ENCODE peak calls at places on chromosome 6, in six cellular contexts. J, S, Z, T, B and O are unnamed samples. For H3K4me1 and H3K36me3, the result is how much of the 10 kb centered on the place peaks cover.

GRCh38 chr6:35496036-35496850 is 636 bp downstream of the TEAD3 start:
- DNase-seq in T (no peak), J (no peak), S (no peak), Z (peak), B (peak), O (no peak)

GRCh38 chr6:170451762-170452651 is 101.1 kb downstream of the PSMB1 start:
- DNase-seq in B (no peak), J (no peak), T (no peak), S (no peak), Z (no peak), O (no peak)

GRCh38 chr6:147604373-147604772 is 95.9 kb downstream of the SAMD5 start:
- DNase-seq in Z (no peak), T (no peak), S (no peak), B (no peak), J (no peak), O (no peak)

GRCh38 chr6:14743465-14744211 is 502.2 kb upstream of the JARID2 start:
- DNase-seq in T (no peak), B (no peak), S (no peak), Z (no peak), J (no peak), O (peak)

GRCh38 chr6:63649269-63649668 is 13.7 kb downstream of the PHF3 start:
- DNase-seq in S (no peak), Z (no peak), T (no peak), B (no peak), J (no peak), O (no peak)

GRCh38 chr6:11251553-11252358 is 19.3 kb upstream of the NEDD9 start:
- DNase-seq in S (no peak), T (no peak), J (no peak), B (no peak), Z (no peak), O (peak)

GRCh38 chr6:43974643-43975235 is 152.5 kb downstream of the MRPL14 start:
- DNase-seq in J (no peak), T (no peak), S (no peak), B (no peak), Z (no peak), O (no peak)

GRCh38 chr6:111439169-111439568 is 43.8 kb downstream of the REV3L start:
- DNase-seq in B (no peak), J (no peak), T (no peak), S (no peak), Z (no peak), O (no peak)

GRCh38 chr6:25138697-25139051 is 140.5 kb upstream of the CARMIL1 start:
- DNase-seq in T (no peak), J (no peak), Z (no peak), B (no peak), S (peak), O (no peak)

GRCh38 chr6:98487612-98488011 is 346.8 kb upstream of the POU3F2 start:
- DNase-seq in Z (peak), B (no peak), T (no peak), S (no peak), J (no peak), O (no peak)

GRCh38 chr6:34084591-34085280 is 61.2 kb downstream of the GRM4 start:
- DNase-seq in Z (no peak), J (no peak), T (no peak), S (no peak), B (no peak), O (no peak)

GRCh38 chr6:109059591-109060021 is 35.0 kb downstream of the SESN1 start:
- DNase-seq in B (no peak), Z (no peak), T (no peak), S (peak), J (no peak), O (no peak)

GRCh38 chr6:5866547-5867051 is 140.1 kb downstream of the NRN1 start:
- DNase-seq in J (no peak), T (no peak), Z (no peak), B (no peak), S (peak), O (no peak)

GRCh38 chr6:113645576-113645970 is 211.6 kb upstream of the MARCKS start:
- DNase-seq in S (no peak), B (peak), T (no peak), Z (no peak), J (no peak), O (no peak)

GRCh38 chr6:111061493-111061892 is 25.8 kb upstream of the SLC16A10 start:
- DNase-seq in Z (no peak), S (no peak), T (no peak), J (no peak), B (no peak), O (no peak)

GRCh38 chr6:6191476-6191875 is 129.0 kb downstream of the F13A1 start:
- DNase-seq in Z (peak), T (no peak), B (no peak), J (no peak), S (peak), O (no peak)

GRCh38 chr6:97294451-97294850 is 11.4 kb upstream of the MMS22L start:
- DNase-seq in S (no peak), J (no peak), Z (no peak), B (no peak), T (peak), O (no peak)

GRCh38 chr6:130366011-130366963 is at the start of gene TMEM200A:
- DNase-seq in T (no peak), S (no peak), J (peak), B (peak), Z (peak), O (no peak)

GRCh38 chr6:167702241-167702827 is 124.4 kb upstream of the AFDN start:
- DNase-seq in Z (no peak), B (no peak), J (no peak), T (no peak), S (no peak), O (no peak)

GRCh38 chr6:165616116-165616515 is 46.9 kb downstream of the PDE10A start:
- DNase-seq in B (no peak), T (no peak), J (no peak), Z (no peak), S (no peak), O (no peak)

GRCh38 chr6:7721654-7722053 is 4.2 kb upstream of the BMP6 start:
- DNase-seq in S (peak), T (no peak), J (no peak), B (no peak), Z (no peak), O (no peak)

GRCh38 chr6:36327226-36328009 is 9.3 kb downstream of the BNIP5 start:
- DNase-seq in S (no peak), J (no peak), T (no peak), B (no peak), Z (no peak), O (no peak)

GRCh38 chr6:54802775-54803631 is 43.6 kb upstream of the FAM83B start:
- DNase-seq in J (no peak), T (no peak), S (no peak), B (no peak), Z (no peak), O (no peak)

GRCh38 chr6:19333936-19334335 is 503.2 kb upstream of the ID4 start:
- DNase-seq in J (no peak), S (no peak), T (no peak), B (no peak), Z (no peak), O (no peak)
- H3K4me1 ChIP-seq in J (under half), S (under half), T (under half), B (under half), Z (under half), O (under half)

GRCh38 chr6:42359021-42359420 is 92.7 kb downstream of the TRERF1 start:
- DNase-seq in J (no peak), S (no peak), B (no peak), Z (no peak), T (no peak), O (no peak)

GRCh38 chr6:42352856-42353564 is 98.7 kb downstream of the TRERF1 start:
- DNase-seq in J (no peak), Z (no peak), S (no peak), B (no peak), T (no peak), O (no peak)

GRCh38 chr6:42349753-42350573 is 101.8 kb downstream of the TRERF1 start:
- DNase-seq in T (no peak), Z (no peak), S (no peak), B (no peak), J (no peak), O (no peak)

GRCh38 chr6:42354707-42355106 is 97.0 kb downstream of the TRERF1 start:
- DNase-seq in J (no peak), T (no peak), Z (no peak), S (no peak), B (no peak), O (no peak)
- H3K36me3 ChIP-seq in J (under half), T (under half), Z (under half), S (under half), B (under half), O (under half)

GRCh38 chr6:52288216-52288615 is 3.7 kb upstream of the MCM3 start:
- DNase-seq in Z (no peak), T (no peak), J (no peak), S (no peak), B (no peak), O (no peak)

GRCh38 chr6:52285174-52286068 is 879 bp upstream of the MCM3 start:
- DNase-seq in S (peak), B (no peak), Z (peak), J (no peak), T (no peak), O (no peak)

GRCh38 chr6:52284460-52285173 is at the start of gene MCM3:
- DNase-seq in J (peak), S (peak), Z (peak), T (peak), B (peak), O (peak)

GRCh38 chr6:52284131-52284459 is 447 bp downstream of the MCM3 start:
- DNase-seq in J (no peak), B (no peak), S (peak), T (no peak), Z (peak), O (peak)

DNA sequence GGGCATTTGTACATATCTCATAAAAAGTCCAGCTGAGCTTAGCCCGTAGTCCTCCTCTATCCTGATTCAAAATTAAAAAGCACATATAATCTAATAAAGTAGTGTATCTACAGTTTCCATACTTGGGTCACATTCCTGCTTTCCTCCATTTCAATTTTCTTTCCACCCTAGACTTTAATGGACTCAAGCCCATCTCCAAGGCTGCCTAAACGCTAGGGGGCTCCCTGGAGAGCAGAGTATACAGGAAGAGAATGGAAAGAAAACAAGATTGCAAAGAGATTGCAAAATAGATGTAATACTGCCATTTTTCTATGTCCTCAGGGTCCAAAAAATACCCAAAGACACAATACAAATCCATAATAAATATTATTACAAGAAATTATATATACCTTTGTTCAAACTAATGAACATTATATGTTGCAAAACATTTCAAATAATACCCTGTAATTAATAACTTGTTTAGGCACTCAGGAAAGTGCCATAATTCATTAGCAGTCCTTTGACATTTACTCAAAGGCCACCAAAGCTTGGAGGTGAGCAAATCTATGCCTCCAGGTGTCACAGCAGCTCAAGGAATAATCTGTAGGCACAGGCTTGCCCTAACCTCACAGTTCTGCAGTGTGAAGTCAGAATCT is 2.4 kb upstream of the MCM3 start:
- DNase-seq in J (no peak), S (peak), Z (peak), T (no peak), B (peak), O (no peak)
- TF ChIP-seq CTCF in J (peak), S (peak), Z (peak), T (peak), B (no peak), O (peak)

DNA sequence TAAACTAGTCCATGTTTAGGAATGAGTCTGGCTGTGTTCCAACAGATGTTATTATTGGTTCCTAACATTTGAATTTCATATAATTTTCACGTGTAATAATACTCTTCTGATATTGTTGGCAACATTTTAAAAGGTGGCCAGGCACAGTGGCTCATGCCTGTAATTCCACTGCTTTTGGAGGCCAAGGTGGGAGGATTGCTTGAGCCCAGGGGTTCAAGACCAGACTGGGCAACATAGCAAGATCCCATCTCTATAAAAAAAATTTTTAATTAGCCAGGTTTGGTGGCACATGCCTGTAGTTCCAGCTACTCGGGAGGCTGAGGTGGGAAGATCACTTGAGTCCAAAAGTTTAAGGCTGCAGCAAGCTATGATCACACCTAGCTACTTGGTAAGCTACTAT is 116.2 kb downstream of the MTHFD1L start:
- DNase-seq in T (no peak), S (no peak), J (no peak), Z (no peak), B (no peak), O (no peak)
- H3K4me1 ChIP-seq in T (under half), S (under half), J (under half), Z (under half), B (under half), O (under half)

GRCh38 chr6:115221185-115221584 is 839.5 kb downstream of the FRK start:
- DNase-seq in S (no peak), T (no peak), Z (no peak), B (no peak), J (no peak), O (no peak)

GRCh38 chr6:115216835-115217234 is 843.9 kb downstream of the FRK start:
- DNase-seq in T (no peak), B (no peak), S (no peak), J (no peak), Z (no peak), O (no peak)

GRCh38 chr6:115219645-115220044 is 841.0 kb downstream of the FRK start:
- DNase-seq in T (no peak), B (no peak), S (no peak), J (no peak), Z (no peak), O (no peak)

DNA sequence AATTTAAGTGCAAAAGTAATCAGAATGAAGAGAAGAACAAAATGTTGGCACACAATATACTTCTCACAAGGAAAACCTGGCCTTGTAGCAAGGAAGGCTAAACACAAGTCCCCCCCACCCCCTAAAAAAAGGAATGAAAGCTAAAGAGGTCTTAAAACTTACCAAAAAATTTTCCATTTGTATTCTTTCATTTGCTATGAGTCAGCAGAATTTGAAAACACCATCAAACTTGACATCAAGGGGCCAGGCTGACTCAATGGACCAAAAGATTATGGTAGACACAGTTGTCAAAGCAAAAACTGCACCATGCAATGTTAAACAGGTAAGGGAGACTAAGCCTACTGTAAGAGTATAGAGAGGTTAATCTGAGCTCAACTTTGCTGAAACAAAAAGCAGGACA is 839.9 kb downstream of the FRK start:
- DNase-seq in Z (no peak), B (no peak), J (no peak), T (no peak), S (no peak), O (no peak)
- H3K36me3 ChIP-seq in Z (under half), B (under half), J (under half), T (under half), S (under half), O (under half)

DNA sequence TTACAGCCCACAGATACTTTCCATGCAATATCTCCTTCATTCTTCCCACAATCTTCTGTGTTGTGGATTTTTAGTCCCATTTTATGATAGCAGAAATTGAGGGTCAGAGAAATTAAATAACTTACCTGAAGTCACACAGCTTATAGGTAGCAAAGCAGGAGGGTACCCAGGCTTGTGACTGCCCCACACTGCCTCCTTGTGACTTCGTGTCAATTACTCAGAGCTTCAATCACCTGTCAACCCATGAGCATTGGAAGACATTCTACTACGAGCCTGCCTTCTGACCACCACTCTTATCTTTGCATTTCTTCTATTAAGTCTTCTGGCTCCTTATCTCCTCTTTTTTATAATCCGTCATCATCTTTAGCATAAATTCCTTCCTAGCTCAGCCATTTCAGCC is 71.6 kb upstream of the NRSN1 start:
- DNase-seq in S (no peak), Z (no peak), B (no peak), T (no peak), J (no peak), O (no peak)
- TF ChIP-seq CTCF in S (no peak), Z (no peak), B (no peak), T (no peak), J (no peak), O (no peak)

DNA sequence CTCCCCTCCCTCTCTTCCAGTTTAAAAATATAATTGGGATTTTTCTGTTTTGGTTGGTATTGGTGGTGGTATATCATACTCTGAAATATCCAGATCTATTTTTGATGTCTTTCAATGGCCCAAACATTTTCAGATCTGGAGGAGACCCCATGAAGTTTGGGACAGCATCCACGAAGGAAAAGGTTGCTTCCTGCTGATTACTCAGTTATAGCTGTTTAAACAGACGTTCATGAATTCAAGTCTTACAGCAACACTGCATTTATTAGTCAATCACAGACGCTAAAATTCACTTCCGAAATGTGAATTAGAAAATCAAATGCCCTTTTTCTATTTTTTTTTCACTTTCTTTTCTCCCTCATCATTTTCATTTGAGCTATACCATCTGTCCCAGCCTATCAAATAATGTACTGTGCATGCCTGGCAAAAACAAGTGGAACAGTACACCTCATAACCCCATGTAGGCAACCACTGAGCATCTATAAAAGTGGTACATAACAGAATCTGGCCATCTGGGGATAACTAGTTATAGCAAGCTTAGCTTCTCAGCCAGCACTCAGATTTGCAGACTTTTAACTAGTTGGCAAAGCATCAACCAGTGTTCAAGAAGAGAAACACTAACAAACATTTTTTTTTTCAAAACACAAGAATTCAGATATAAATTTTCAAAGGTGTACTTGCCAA is 124.5 kb downstream of the HIVEP2 start:
- DNase-seq in T (no peak), B (no peak), J (no peak), Z (no peak), S (no peak), O (no peak)
- H3K4me1 ChIP-seq in T (under half), B (under half), J (under half), Z (under half), S (under half), O (under half)

DNA sequence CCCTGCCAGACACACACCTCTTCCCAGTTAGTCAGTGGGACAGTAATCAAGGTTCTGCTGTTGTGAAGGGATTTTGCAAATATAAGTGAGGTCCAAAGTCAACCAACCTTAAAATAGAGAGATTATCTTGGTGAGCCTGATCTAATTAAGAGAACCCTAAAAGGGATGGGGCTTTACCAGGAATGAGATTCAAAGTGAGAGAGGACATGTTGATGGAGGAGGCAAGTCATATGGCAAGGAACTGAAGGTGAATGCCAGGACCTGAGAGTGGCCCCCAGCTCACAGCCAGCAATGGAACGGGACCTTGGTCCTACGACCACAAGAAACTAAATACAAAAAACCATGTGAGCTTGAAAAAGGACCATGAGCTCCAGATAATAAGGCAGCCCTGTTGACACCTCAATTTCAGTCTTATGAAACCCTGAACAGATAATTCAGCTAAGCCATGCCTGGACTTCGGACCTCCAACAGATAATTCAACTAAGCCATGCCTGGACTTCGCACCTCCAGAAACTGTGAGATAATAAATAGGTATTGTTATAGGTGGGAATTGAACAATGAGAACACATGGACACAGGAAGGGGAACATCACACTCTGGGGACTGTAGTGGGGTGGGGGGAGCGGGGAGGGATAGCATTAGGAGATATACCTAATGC is 253.4 kb downstream of the GMPR start:
- DNase-seq in J (no peak), S (no peak), Z (no peak), B (no peak), T (no peak), O (no peak)
- H3K36me3 ChIP-seq in J (under half), S (under half), Z (under half), B (under half), T (under half), O (under half)